ENCODE peak calls at places on chromosomes 3 and 15, in six cellular contexts. X is uterus, T is breast epithelium, N is H54, J is transverse colon, Y is HCT116. S is an unnamed sample.

GRCh38 chr15:46166750-46167149 is 531.9 kb downstream of the SQOR start:
- DNase-seq in X (no peak), T (no peak), Y (no peak), J (no peak), N (no peak), S (no peak)

GRCh38 chr3:153285194-153285641 is 123.2 kb downstream of the RAP2B start:
- DNase-seq in Y (no peak), J (no peak), X (no peak), N (no peak), T (no peak), S (no peak)

GRCh38 chr3:108511490-108511889 is 1.1 kb upstream of the MYH15 start:
- DNase-seq in X (no peak), J (no peak), N (no peak), T (no peak), Y (no peak), S (no peak)

GRCh38 chr3:138781012-138781470 is 53.7 kb downstream of the PIK3CB start:
- DNase-seq in N (no peak), Y (no peak), J (no peak), T (no peak), X (no peak), S (peak; percentile 78)

GRCh38 chr15:94041731-94042130 is 189.6 kb upstream of the MCTP2 start:
- DNase-seq in Y (no peak), N (no peak), T (no peak), J (no peak), X (no peak), S (no peak)

GRCh38 chr15:60477991-60478632 is 830 bp downstream of the ICE2 start:
- DNase-seq in J (no peak), N (no peak), X (no peak), Y (no peak), T (no peak), S (no peak)

GRCh38 chr3:24494616-24495333 is at the start of gene THRB:
- DNase-seq in T (peak; percentile 60), Y (peak; percentile 27), X (peak; percentile 66), N (no peak), J (peak; percentile 77), S (peak; percentile 40)

GRCh38 chr15:90774731-90775521 is 57.8 kb downstream of the BLM start:
- DNase-seq in J (no peak), Y (peak; percentile 18), T (no peak), N (peak; percentile 33), X (no peak), S (no peak)

GRCh38 chr3:72748659-72749058 is 99.6 kb downstream of the SHQ1 start:
- DNase-seq in N (no peak), Y (no peak), X (no peak), T (no peak), J (peak; percentile 37), S (no peak)

GRCh38 chr15:101050647-101051290 is 131.6 kb downstream of the LRRK1 start:
- DNase-seq in T (no peak), J (peak; percentile 4), Y (no peak), N (no peak), X (no peak), S (no peak)

GRCh38 chr3:137761563-137762503 is 2.3 kb upstream of the SOX14 start:
- DNase-seq in J (no peak), N (no peak), Y (no peak), X (no peak), T (no peak), S (no peak)

GRCh38 chr3:122577409-122578028 is at the start of gene PARP15:
- DNase-seq in Y (no peak), X (no peak), N (no peak), T (no peak), J (peak; percentile 28), S (peak; percentile 55)

GRCh38 chr15:89469331-89470107 is 26.9 kb downstream of the RHCG start:
- DNase-seq in N (no peak), T (no peak), Y (no peak), X (no peak), J (no peak), S (no peak)

GRCh38 chr3:55899887-55900286 is 412.8 kb upstream of the WNT5A start:
- DNase-seq in T (no peak), X (no peak), J (no peak), Y (no peak), N (no peak), S (no peak)

GRCh38 chr3:134543113-134543512 is 57.3 kb downstream of the CEP63 start:
- DNase-seq in J (no peak), X (no peak), Y (no peak), T (no peak), N (no peak), S (no peak)

GRCh38 chr3:178131801-178132200 is 404.4 kb upstream of the KCNMB2 start:
- DNase-seq in T (no peak), X (no peak), J (no peak), N (no peak), Y (no peak), S (no peak)

GRCh38 chr3:134326126-134326525 is 48.1 kb downstream of the AMOTL2 start:
- DNase-seq in J (no peak), X (no peak), N (no peak), T (no peak), Y (no peak), S (no peak)

GRCh38 chr15:39365161-39365560 is 215.7 kb upstream of the THBS1 start:
- DNase-seq in N (no peak), T (no peak), X (no peak), Y (no peak), J (no peak), S (no peak)

GRCh38 chr15:36363335-36363734 is 216.1 kb upstream of the CDIN1 start:
- DNase-seq in J (no peak), Y (peak; percentile 33), N (no peak), T (peak; percentile 30), X (no peak), S (no peak)

GRCh38 chr15:98646546-98647025 is 1.8 kb upstream of the IGF1R start:
- DNase-seq in X (no peak), T (no peak), J (no peak), N (no peak), Y (no peak), S (no peak)

GRCh38 chr15:60972866-60973265 is 256.2 kb downstream of the RORA start:
- DNase-seq in X (no peak), T (no peak), Y (no peak), N (no peak), J (no peak), S (no peak)

GRCh38 chr3:71117572-71118247 is 465.8 kb downstream of the FOXP1 start:
- DNase-seq in Y (no peak), X (no peak), N (no peak), T (no peak), J (no peak), S (no peak)

GRCh38 chr15:43514241-43515057 is 3.0 kb upstream of the MAP1A start:
- DNase-seq in Y (no peak), T (no peak), J (peak; percentile 22), N (no peak), X (no peak), S (peak; percentile 63)

GRCh38 chr3:110625126-110625798 is 446.4 kb upstream of the NECTIN3 start:
- DNase-seq in Y (no peak), N (no peak), T (no peak), X (no peak), J (no peak), S (peak; percentile 75)

GRCh38 chr3:141877911-141878310 is 1.5 kb downstream of the ATP1B3 start:
- DNase-seq in J (no peak), T (no peak), N (no peak), Y (no peak), X (no peak), S (peak; percentile 63)

DNA sequence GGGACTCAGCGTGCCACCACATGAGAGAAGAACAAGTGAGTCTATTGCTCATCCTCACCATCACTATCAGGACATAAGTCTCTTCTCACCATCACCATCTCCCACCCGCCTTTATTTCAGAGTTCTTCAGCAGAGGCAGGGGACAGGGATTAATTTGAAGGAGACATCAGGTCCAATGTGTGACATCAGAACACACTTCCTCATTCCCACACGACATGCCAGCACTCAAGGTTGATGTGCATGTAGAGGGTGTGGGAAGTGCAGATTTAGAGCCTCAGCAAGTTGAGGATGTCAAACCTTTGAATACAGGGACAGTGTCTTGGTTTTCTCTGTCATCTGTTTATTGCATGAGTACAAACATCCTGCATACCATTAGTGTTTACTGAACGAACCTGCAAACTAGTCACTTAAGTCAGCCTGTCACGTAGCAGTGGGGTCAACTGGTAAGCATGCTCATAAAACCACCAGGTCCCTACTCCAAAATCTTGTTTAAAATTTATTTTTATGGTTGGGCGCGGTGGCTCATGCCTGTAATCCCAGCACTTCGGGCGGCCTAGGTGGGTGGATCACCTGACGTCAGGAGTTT is 104.4 kb downstream of the MYLK start:
- DNase-seq in Y (no peak), X (no peak), N (no peak), J (no peak), T (no peak), S (no peak)
- TF ChIP-seq POLR2A in Y (no peak), X (no peak), N (no peak), J (no peak), T (no peak), S (no peak)

GRCh38 chr15:29676961-29677402 is 145.3 kb downstream of the TJP1 start:
- DNase-seq in X (no peak), Y (no peak), N (peak; percentile 47), J (no peak), T (no peak), S (no peak)
- TF ChIP-seq POLR2A in X (no peak), Y (no peak), N (no peak), J (no peak), T (no peak), S (no peak)

DNA sequence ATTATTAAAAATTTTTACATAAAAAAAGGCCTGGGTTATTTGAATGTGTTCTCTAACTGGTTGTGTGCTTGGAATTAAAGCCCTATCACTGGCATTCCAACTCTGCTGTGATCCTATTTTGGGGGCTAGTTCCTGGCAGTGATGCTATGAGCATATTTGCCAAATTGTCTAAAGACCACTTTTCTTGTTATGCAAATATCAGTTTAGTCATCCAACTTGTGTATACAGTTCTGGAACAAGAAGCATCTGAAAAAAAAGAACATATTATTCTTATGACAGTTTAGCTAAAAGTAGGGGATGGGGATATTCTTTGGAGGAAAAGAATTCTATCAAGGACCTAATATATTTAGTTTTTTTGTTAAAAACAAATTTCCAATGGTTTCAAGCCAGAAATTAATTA is 243.5 kb upstream of the ZNF717 start:
- DNase-seq in X (no peak), Y (no peak), N (no peak), J (no peak), T (no peak), S (no peak)
- TF ChIP-seq POLR2A in X (no peak), Y (no peak), N (no peak), J (no peak), T (no peak), S (no peak)

DNA sequence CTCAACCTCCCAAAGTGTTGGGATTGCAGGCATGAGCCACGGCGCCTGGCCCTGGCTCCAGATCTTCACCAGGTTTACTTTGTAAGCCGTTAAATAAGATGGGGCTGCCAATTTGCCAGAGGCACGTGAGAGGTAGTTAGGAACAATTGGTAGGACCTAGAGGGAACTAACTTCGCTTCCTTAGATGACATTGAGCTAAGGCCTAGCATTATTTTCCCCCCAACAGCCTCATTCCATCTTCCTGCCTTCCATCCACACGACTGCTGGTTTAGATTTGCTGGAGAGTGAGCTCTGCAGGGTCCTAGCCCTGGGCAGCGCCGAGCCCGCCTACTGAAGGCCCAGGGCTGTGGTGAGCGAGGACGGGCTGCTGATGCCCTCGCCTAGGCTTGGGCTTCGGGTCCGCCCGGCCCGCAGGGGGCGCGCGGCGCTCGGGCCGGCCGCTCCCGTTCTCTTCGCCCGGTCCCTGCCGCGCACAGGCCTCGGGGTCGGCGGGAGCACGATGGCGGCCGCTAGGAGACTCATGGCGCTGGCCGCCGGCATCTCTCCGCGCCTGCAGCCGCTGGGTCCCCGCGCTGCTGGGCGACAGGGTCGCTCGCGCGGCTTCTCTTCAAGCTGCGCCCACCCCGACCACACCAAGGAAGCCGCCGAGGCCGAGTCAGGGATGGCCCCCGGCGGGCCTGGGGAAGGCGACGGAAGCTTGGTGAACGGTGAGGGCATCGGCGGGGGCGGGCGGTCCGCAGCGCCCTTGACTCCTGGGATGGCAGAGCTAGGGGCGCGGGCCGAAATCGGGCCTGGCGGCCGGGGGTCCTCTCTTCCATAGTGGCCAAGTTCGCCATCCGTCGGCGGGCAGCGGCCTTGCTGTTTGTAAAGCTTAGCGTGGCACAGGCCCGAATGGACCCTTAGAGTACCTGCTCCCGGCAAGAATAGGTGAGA is 21.9 kb downstream of the DHX30 start:
- DNase-seq in X (peak; percentile 78), Y (peak; percentile 47), J (peak; percentile 82), N (peak; percentile 95), T (peak; percentile 38), S (peak; percentile 93)
- TF ChIP-seq POLR2A in X (no peak), Y (peak; percentile 48), J (peak; percentile 26), N (peak; percentile 66), T (no peak), S (peak; percentile 78)